ENCODE peak calls at places on chromosome 18, in five cellular contexts. N, J, B, M and R are unnamed samples.

GRCh38 chr18:6886931-6887330 is 157.4 kb downstream of the ARHGAP28 start:
- DNase-seq in M (no peak), J (no peak), B (no peak), N (no peak), R (no peak)

GRCh38 chr18:35389095-35389618 is 12.0 kb upstream of the ZNF396 start:
- DNase-seq in J (no peak), B (no peak), N (no peak), M (no peak), R (no peak)

GRCh38 chr18:52617931-52618330 is 277.9 kb downstream of the DCC start:
- DNase-seq in B (no peak), M (no peak), N (no peak), J (no peak), R (no peak)

GRCh38 chr18:39622431-39622830 is 2056.8 kb upstream of the CELF4 start:
- DNase-seq in B (no peak), J (no peak), M (no peak), N (no peak), R (no peak)

GRCh38 chr18:65415167-65415566 is 335.6 kb upstream of the CDH7 start:
- DNase-seq in J (no peak), N (no peak), B (no peak), M (no peak), R (no peak)

GRCh38 chr18:77065221-77065981 is 67.2 kb downstream of the MBP start:
- DNase-seq in B (peak; percentile 69), M (no peak), J (no peak), N (peak; percentile 46), R (no peak)

GRCh38 chr18:33583901-33584300 is 5.9 kb downstream of the ASXL3 start:
- DNase-seq in J (no peak), N (no peak), B (no peak), M (no peak), R (no peak)

GRCh38 chr18:31454066-31454708 is 6.6 kb downstream of the DSG3 start:
- DNase-seq in M (no peak), N (no peak), B (no peak), J (no peak), R (no peak)

GRCh38 chr18:26442139-26442538 is 106.2 kb downstream of the KCTD1 start:
- DNase-seq in B (no peak), J (no peak), N (no peak), M (no peak), R (no peak)

GRCh38 chr18:61141691-61142090 is 191.5 kb upstream of the CDH20 start:
- DNase-seq in J (no peak), M (no peak), B (no peak), N (no peak), R (no peak)

GRCh38 chr18:52395146-52395852 is 55.3 kb downstream of the DCC start:
- DNase-seq in J (no peak), M (no peak), N (no peak), B (no peak), R (no peak)

GRCh38 chr18:62368100-62368499 is 43.0 kb downstream of the TNFRSF11A start:
- DNase-seq in N (no peak), B (no peak), J (no peak), M (no peak), R (no peak)

GRCh38 chr18:49764032-49764431 is 49.3 kb downstream of the ACAA2 start:
- DNase-seq in B (no peak), J (no peak), N (no peak), M (no peak), R (no peak)

GRCh38 chr18:67590571-67591141 is 74.1 kb upstream of the DSEL start:
- DNase-seq in J (no peak), B (no peak), N (no peak), M (no peak), R (no peak)

GRCh38 chr18:36457683-36458082 is 160.2 kb downstream of the FHOD3 start:
- DNase-seq in N (no peak), J (no peak), M (no peak), B (no peak), R (no peak)

DNA sequence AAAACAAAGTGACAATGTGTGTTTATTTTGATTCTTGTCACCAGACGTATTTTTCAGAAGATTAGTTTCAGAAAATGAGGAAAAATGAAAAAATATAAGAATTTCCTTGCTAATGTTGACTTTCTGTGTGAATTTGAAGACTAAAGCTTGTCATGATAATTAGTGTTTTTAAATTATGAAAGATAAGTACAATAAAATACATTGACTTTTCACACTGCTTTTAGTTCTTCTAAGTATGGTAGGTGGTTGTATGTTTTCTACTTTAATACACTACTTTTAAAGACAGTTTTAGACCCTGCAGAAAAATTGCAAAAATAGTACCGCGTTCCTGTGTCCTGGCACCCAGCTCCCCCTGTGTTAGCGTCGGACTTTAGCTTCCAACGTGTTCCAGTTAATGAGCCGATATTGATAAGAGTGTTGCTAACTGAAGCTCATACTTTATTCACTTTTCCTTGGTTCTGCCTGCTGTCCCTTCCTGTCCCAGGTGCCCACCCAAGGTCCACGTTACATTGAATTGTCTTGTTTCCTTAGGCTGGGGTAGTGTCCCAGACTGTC is 695 bp downstream of the RBFA start:
- DNase-seq in B (no peak), J (no peak), M (no peak), N (no peak), R (no peak)
- TF ChIP-seq CTCF in B (no peak), J (no peak), M (no peak), N (no peak), R (no peak)

DNA sequence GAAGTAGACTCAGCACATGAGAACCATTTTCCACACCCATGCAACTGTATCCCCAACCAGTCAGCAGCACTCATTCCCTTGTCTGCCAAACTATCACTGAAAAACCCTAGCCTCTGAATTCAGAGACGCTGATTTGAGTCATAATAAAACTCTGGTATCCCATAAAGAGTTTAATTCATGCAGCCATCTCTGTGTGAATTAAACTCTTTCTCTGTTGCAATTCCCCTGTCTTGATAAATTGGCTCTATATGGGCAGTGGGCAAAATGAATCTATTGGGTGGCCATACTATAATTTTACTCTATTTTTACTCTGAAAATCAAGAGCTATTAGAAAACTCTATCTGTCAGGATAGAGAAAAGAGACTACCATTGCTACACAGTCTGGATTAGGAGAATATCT is 40.6 kb upstream of the TWSG1 start:
- DNase-seq in B (no peak), J (no peak), M (no peak), N (no peak), R (no peak)
- TF ChIP-seq CTCF in B (no peak), J (no peak), M (no peak), N (no peak), R (no peak)

GRCh38 chr18:75161629-75162028 is 47.3 kb downstream of the PTGR3 start:
- DNase-seq in M (no peak), N (peak; percentile 28), J (no peak), B (no peak), R (no peak)
- TF ChIP-seq CTCF in M (no peak), N (peak; percentile 26), J (no peak), B (no peak), R (no peak)

GRCh38 chr18:2471523-2471922 is 99.8 kb downstream of the METTL4 start:
- DNase-seq in B (no peak), J (no peak), N (no peak), M (no peak), R (no peak)
- TF ChIP-seq CTCF in B (no peak), J (no peak), N (no peak), M (peak; percentile 53), R (no peak)

GRCh38 chr18:48455555-48456478 is 46.6 kb upstream of the ZBTB7C start:
- DNase-seq in J (peak; percentile 95), B (no peak), N (no peak), M (no peak), R (no peak)

GRCh38 chr18:48454146-48454796 is 45.1 kb upstream of the ZBTB7C start:
- DNase-seq in B (no peak), M (no peak), N (no peak), J (no peak), R (no peak)

GRCh38 chr18:48456838-48457237 is 47.7 kb upstream of the ZBTB7C start:
- DNase-seq in B (no peak), J (no peak), M (no peak), N (no peak), R (no peak)

GRCh38 chr18:48452863-48453323 is 43.7 kb upstream of the ZBTB7C start:
- DNase-seq in N (no peak), B (no peak), M (no peak), J (peak; percentile 69), R (no peak)

DNA sequence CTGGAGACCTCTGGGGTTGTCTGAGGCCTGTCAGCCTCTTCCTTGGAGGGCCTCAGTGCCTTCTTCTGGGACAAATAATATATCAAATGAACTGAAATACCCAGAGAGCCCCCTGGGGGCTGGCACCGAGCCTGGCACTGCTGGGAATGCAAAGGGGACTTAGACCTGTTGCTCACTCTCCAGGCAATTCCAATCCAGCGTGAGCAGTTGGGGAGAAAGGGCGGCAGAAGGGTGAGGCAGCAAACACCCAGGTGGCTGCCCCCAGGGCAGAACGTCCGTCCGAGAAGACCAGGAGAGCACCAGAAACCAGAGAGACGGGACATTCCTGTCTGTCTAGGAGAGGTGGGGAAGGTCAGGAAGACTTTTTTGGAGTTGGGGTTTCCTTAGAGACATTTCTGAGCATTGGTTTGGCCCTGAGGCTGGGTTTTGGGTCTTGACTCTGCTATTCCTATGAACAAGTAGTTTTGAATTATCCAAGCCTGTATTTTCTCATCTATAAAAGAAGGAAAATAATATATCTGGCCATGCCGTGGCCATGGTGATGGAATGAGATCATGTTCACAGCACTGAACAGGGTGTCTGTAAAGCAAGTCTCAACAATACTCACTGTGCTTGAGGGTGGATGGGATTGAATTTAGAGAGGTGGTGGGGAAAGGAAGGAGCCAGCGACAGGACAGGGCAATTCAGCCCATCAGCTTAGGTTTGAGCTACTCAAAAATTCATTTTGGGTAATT is 44.3 kb upstream of the ZBTB7C start:
- DNase-seq in B (no peak), M (no peak), N (no peak), J (peak; percentile 84), R (no peak)
- TF ChIP-seq CTCF in B (no peak), M (no peak), N (no peak), J (no peak), R (no peak)